ENCODE peak calls at places on chromosomes 3 and 15, in six cellular contexts. F is PC-3, X is OCI-LY7, E is GM23338, K is MM.1S, S is neural progenitor cell. L is an unnamed sample.
A peak's percentile ranks its signal among the peaks of the same experiment; 100 is the strongest.

GRCh38 chr15:71060983-71061382 is 54.3 kb upstream of the THSD4 start:
- DNase-seq in S (no peak), K (no peak), F (no peak), E (no peak), X (no peak), L (peak; percentile 62)

GRCh38 chr3:138338816-138339215 is 9.2 kb upstream of the NME9 start:
- DNase-seq in K (no peak), F (no peak), S (no peak), X (no peak), E (no peak), L (no peak)

GRCh38 chr3:141123677-141124410 is 72.7 kb downstream of the SPSB4 start:
- DNase-seq in S (peak; percentile 1), X (no peak), E (no peak), F (no peak), K (no peak), L (no peak)

GRCh38 chr15:70566047-70566835 is 197.1 kb downstream of the UACA start:
- DNase-seq in K (no peak), S (peak; percentile 59), E (peak; percentile 68), F (no peak), X (no peak), L (no peak)

GRCh38 chr3:149581681-149582349 is 76.0 kb downstream of the WWTR1 start:
- DNase-seq in K (no peak), X (no peak), E (no peak), F (peak; percentile 97), S (peak; percentile 44), L (peak; percentile 95)

GRCh38 chr3:184352149-184352785 is 9.1 kb downstream of the CLCN2 start:
- DNase-seq in K (no peak), X (no peak), E (no peak), F (no peak), S (no peak), L (no peak)

GRCh38 chr3:148042663-148043445 is 633.7 kb downstream of the ZIC1 start:
- DNase-seq in E (no peak), K (no peak), F (peak; percentile 16), X (no peak), S (no peak), L (peak; percentile 48)

GRCh38 chr3:183498634-183499033 is 56.9 kb downstream of the KLHL6 start:
- DNase-seq in F (no peak), S (no peak), X (no peak), K (no peak), E (no peak), L (no peak)

GRCh38 chr15:75061272-75061671 is 37.9 kb downstream of the PPCDC start:
- DNase-seq in F (no peak), E (no peak), S (no peak), X (no peak), K (peak; percentile 87), L (peak; percentile 71)

GRCh38 chr3:160792445-160793039 is 36.5 kb downstream of the PPM1L start:
- DNase-seq in F (no peak), S (no peak), X (no peak), E (no peak), K (no peak), L (no peak)

DNA sequence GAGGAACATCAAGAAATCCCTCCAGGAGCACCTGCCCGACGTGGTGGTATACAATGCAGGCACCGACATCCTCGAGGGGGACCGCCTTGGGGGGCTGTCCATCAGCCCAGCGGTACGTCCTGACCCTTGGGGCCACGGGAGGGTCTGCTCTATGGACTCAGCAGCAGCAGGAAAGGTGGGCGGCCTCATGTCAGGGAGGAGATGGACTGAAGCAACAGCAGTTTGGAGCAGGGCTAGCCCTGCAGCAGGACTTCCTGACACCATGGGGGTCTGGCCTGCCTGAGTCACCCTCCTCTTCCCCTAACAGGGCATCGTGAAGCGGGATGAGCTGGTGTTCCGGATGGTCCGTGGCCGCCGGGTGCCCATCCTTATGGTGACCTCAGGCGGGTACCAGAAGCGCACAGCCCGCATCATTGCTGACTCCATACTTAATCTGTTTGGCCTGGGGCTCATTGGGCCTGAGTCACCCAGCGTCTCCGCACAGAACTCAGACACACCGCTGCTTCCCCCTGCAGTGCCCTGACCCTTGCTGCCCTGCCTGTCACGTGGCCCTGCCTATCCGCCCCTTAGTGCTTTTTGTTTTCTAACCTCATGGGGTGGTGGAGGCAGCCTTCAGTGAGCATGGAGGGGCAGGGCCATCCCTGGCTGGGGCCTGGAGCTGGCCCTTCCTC is 24.2 kb downstream of the HDAC11 start:
- DNase-seq in F (peak; percentile 87), E (no peak), X (no peak), K (no peak), S (no peak), L (peak; percentile 31)
- TF ChIP-seq EZH2phosphoT487 in F (no peak), E (no peak), X (no peak), K (no peak), S (no peak), L (no peak)

GRCh38 chr3:111801697-111802655 is 57.1 kb upstream of the PHLDB2 start:
- DNase-seq in S (no peak), F (peak; percentile 97), X (no peak), K (no peak), E (no peak), L (peak; percentile 97)

GRCh38 chr3:111800472-111800871 is 58.6 kb upstream of the PHLDB2 start:
- DNase-seq in K (no peak), E (no peak), F (no peak), X (no peak), S (no peak), L (peak; percentile 14)

GRCh38 chr3:111802700-111803099 is 56.4 kb upstream of the PHLDB2 start:
- DNase-seq in E (no peak), K (no peak), S (no peak), F (no peak), X (no peak), L (no peak)

GRCh38 chr3:111799951-111800350 is 59.1 kb upstream of the PHLDB2 start:
- DNase-seq in K (no peak), E (no peak), X (no peak), S (no peak), F (no peak), L (no peak)

GRCh38 chr3:111803123-111803593 is 55.9 kb upstream of the PHLDB2 start:
- DNase-seq in F (peak; percentile 99), X (no peak), K (no peak), S (no peak), E (no peak), L (peak; percentile 98)
- H2AFZ ChIP-seq in F (peak overlapping the region; percentile 14), X (no peak overlapping the region), K (no peak overlapping the region), S (peak overlapping the region; percentile 6), E (no peak overlapping the region), L (peak overlapping the region; percentile 49)

GRCh38 chr3:42662037-42662812 is 8.7 kb downstream of the ZBTB47 start:
- DNase-seq in S (no peak), X (no peak), F (no peak), K (no peak), E (no peak), L (no peak)
- TF ChIP-seq EZH2phosphoT487 in S (no peak), X (no peak), F (no peak), K (no peak), E (no peak), L (no peak)

GRCh38 chr3:15632212-15632580 is 30.7 kb downstream of the BTD start:
- DNase-seq in X (no peak), E (no peak), F (no peak), K (no peak), S (no peak), L (no peak)

GRCh38 chr3:15628967-15629366 is 27.4 kb downstream of the BTD start:
- DNase-seq in S (no peak), K (no peak), E (no peak), F (peak; percentile 53), X (no peak), L (no peak)

GRCh38 chr3:15631426-15632211 is 30.1 kb downstream of the BTD start:
- DNase-seq in X (no peak), E (peak; percentile 43), F (no peak), S (no peak), K (no peak), L (no peak)

GRCh38 chr3:15630646-15631350 is 29.3 kb downstream of the BTD start:
- DNase-seq in X (no peak), K (no peak), F (peak; percentile 86), S (no peak), E (peak; percentile 34), L (peak; percentile 85)

GRCh38 chr3:15629860-15630597 is 28.5 kb downstream of the BTD start:
- DNase-seq in S (peak; percentile 81), E (peak; percentile 92), X (peak; percentile 87), K (peak; percentile 90), F (peak; percentile 92), L (peak; percentile 96)
- H2AFZ ChIP-seq in S (no peak overlapping the region), E (no peak overlapping the region), X (peak overlapping the region; percentile 64), K (peak overlapping the region; percentile 10), F (peak overlapping the region; percentile 67), L (peak overlapping the region; percentile 71)

GRCh38 chr3:174251696-174252095 is 607.4 kb upstream of the NAALADL2 start:
- DNase-seq in F (no peak), K (no peak), E (no peak), X (no peak), S (no peak), L (no peak)

GRCh38 chr3:174253940-174254339 is 605.2 kb upstream of the NAALADL2 start:
- DNase-seq in K (no peak), S (no peak), E (no peak), X (no peak), F (no peak), L (no peak)

GRCh38 chr3:174255454-174255853 is 603.7 kb upstream of the NAALADL2 start:
- DNase-seq in F (no peak), S (no peak), X (no peak), E (no peak), K (no peak), L (no peak)

GRCh38 chr3:174247671-174248070 is 611.5 kb upstream of the NAALADL2 start:
- DNase-seq in F (no peak), K (no peak), S (no peak), E (no peak), X (no peak), L (no peak)

GRCh38 chr3:174253221-174253620 is 605.9 kb upstream of the NAALADL2 start:
- DNase-seq in X (no peak), S (no peak), F (no peak), E (no peak), K (no peak), L (no peak)
- TF ChIP-seq EZH2phosphoT487 in X (no peak), S (no peak), F (no peak), E (no peak), K (no peak), L (no peak)

DNA sequence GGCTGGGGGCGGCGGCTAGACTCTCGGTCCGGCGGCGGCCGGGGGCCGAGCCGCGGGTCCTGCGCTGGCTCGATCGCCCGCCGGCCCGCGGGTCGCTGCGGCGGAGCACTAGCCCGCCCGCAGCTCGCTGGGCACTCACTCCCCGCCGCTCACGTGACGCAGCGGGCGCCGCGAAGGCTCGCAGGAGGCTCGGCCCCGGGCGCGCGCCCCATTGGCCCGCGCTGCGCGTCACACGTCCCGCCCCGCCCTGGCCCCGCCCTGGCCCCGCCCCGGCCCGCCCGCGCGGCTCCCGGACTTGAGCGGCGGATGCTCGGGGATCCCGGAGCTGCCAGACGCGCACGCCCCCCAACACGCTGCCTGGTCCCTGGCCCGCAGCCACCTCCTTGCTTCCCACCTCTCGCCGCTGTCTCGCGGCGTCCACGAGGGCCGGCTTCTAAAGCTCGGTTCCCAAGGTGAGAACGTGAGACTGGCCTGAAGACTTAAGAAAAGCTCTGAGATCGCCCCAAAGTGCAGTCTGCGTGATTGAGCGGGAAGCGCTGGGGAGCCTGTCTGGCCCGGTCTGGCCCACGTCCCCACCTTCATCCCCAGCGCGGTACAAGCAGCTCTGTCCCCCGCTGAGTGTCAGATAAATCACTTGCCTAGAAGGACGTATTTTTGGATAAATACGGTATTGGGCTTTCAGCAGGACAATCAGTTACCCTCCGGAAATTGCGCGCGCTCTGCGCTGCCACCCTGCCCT is at the start of gene KLF15:
- DNase-seq in S (peak; percentile 97), X (peak; percentile 91), K (peak; percentile 92), E (peak; percentile 93), F (peak; percentile 63), L (peak; percentile 95)
- H2AFZ ChIP-seq in S (peak within 1 kb of the TSS; percentile 89), X (peak within 1 kb of the TSS; percentile 73), K (peak within 1 kb of the TSS; percentile 99), E (peak within 1 kb of the TSS; percentile 89), F (peak within 1 kb of the TSS; percentile 77), L (peak within 1 kb of the TSS; percentile 90)

L was measured in GM23248.